ENCODE peak calls at places on chromosome 14, in four cellular contexts. W, T, O and R are unnamed samples.

GRCh38 chr14:104432611-104433231 is 146.8 kb upstream of the C14orf180 start:
- DNase-seq in W (no peak), T (no peak), O (no peak), R (no peak)

GRCh38 chr14:105379946-105380345 is 18.4 kb upstream of the TEX22 start:
- DNase-seq in W (peak; percentile 43), T (no peak), O (no peak), R (no peak)

GRCh38 chr14:96965885-96966595 is 168.9 kb downstream of the VRK1 start:
- DNase-seq in W (no peak), T (no peak), O (no peak), R (no peak)

GRCh38 chr14:75249251-75249957 is 29.2 kb upstream of the FOS start:
- DNase-seq in W (peak; percentile 68), T (no peak), O (peak; percentile 70), R (peak; percentile 96)

GRCh38 chr14:101360045-101360931 is 201.0 kb upstream of the DIO3 start:
- DNase-seq in W (peak; percentile 88), T (no peak), O (no peak), R (no peak)

GRCh38 chr14:96888593-96888992 is 91.4 kb downstream of the VRK1 start:
- DNase-seq in W (no peak), T (no peak), O (no peak), R (no peak)

GRCh38 chr14:67934087-67934486 is 114.5 kb downstream of the RAD51B start:
- DNase-seq in W (no peak), T (peak; percentile 85), O (no peak), R (peak; percentile 26)

GRCh38 chr14:105010106-105010505 is 10.8 kb downstream of the CDCA4 start:
- DNase-seq in W (no peak), T (no peak), O (no peak), R (no peak)

GRCh38 chr14:24439830-24440605 is 2.6 kb downstream of the SDR39U1 start:
- DNase-seq in W (peak; percentile 55), T (no peak), O (no peak), R (no peak)

GRCh38 chr14:37620856-37621255 is 25.4 kb downstream of the TTC6 start:
- DNase-seq in W (no peak), T (no peak), O (no peak), R (no peak)

GRCh38 chr14:37623552-37623951 is 28.1 kb downstream of the TTC6 start:
- DNase-seq in W (no peak), T (peak; percentile 81), O (no peak), R (no peak)

GRCh38 chr14:37623971-37624370 is 28.5 kb downstream of the TTC6 start:
- DNase-seq in W (no peak), T (no peak), O (no peak), R (no peak)

GRCh38 chr14:37625597-37626595 is 30.5 kb downstream of the TTC6 start:
- DNase-seq in W (no peak), T (peak; percentile 30), O (no peak), R (no peak)

GRCh38 chr14:37622231-37622923 is 26.9 kb downstream of the TTC6 start:
- DNase-seq in W (no peak), T (no peak), O (no peak), R (no peak)
- H3K4me3 ChIP-seq in W (peak overlapping the region; percentile 39), T (peak overlapping the region; percentile 27), O (no peak overlapping the region), R (no peak overlapping the region)

GRCh38 chr14:60773558-60773957 is 39.0 kb downstream of the MNAT1 start:
- DNase-seq in W (no peak), T (no peak), O (no peak), R (no peak)

GRCh38 chr14:60771117-60771516 is 36.6 kb downstream of the MNAT1 start:
- DNase-seq in W (no peak), T (no peak), O (no peak), R (no peak)

GRCh38 chr14:60777856-60778578 is 43.5 kb downstream of the MNAT1 start:
- DNase-seq in W (no peak), T (peak; percentile 94), O (no peak), R (no peak)

DNA sequence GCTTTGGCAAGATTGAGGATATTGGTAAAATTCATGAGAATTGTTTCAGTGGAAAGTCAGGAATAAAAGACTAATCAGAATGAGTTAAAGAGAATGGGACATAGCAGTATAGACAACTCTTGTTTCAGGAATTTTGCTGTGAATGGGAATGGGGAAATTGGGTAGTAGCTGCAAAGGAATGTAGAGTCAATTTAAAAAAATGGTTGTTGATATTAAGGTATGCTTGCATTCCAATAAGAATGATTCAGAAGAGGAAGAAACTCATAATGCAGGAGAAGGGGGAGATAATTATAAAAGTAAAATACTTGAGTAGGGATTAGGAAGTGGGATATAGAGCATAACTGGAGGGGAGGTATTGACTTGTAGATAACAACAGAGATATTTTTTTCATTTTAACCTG is 40.7 kb downstream of the MNAT1 start:
- DNase-seq in W (no peak), T (peak; percentile 84), O (no peak), R (no peak)
- TF ChIP-seq CTCF in W (no peak), T (no peak), O (no peak), R (no peak)

DNA sequence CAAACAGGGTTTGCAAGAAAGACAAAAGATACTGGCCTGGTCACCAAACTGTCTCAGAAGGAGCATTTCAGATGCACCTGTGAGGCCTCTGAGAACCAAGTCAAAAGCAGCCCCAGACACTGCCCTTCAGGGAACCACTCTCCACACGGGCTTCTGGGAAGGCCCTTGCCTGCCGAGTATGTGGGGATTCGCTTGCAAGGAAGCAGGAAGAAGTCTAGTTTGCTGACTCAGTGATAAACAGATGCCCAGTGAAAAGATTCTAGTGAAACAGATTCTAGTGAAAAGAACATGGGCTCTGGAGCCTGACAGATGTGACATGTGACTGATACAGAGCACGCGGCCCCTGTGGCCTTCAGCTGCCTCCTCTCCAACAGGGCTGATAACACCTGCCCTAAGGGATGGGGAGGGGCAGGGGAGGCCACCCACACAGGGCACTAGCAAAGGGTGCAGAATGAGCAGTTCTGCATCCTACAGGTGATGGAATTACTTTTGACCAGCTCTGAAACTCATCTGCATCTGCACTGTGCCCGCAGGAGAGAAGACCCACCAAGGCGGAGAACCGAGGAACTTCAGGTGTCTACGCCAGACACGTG is 19.1 kb downstream of the AMN start:
- DNase-seq in W (no peak), T (peak; percentile 11), O (no peak), R (no peak)
- H3K4me3 ChIP-seq in W (no peak overlapping the region), T (no peak overlapping the region), O (no peak overlapping the region), R (no peak overlapping the region)

GRCh38 chr14:49692895-49693737 is at the start of gene KLHDC1:
- DNase-seq in W (peak; percentile 94), T (peak; percentile 63), O (peak; percentile 77), R (peak; percentile 33)
- TF ChIP-seq CTCF in W (no peak), T (no peak), O (no peak), R (no peak)

DNA sequence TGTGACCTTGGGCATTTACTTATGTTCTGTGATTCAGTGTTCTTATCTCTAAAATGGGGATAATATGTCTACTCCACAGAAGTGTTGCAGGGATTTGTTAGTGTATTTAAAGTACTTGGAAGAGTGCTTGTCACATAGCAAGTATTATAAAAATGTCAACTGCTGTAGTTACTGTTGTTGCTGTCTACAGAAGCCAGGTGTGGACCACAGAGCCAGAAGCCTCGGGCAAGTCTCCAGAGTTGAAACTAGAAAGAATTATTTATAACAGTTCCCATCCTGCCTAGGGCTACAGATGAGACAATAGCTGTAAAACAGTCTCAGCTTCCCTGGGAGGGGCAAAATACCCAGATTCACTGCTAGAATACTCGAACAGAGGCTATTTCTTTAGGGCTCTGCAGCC is 55.4 kb upstream of the FUT8 start:
- DNase-seq in W (no peak), T (no peak), O (no peak), R (no peak)
- H3K4me3 ChIP-seq in W (no peak overlapping the region), T (no peak overlapping the region), O (no peak overlapping the region), R (no peak overlapping the region)

GRCh38 chr14:36525746-36526099 is 5.7 kb upstream of the NKX2-1 start:
- DNase-seq in W (no peak), T (no peak), O (no peak), R (no peak)

GRCh38 chr14:36522972-36523685 is 3.1 kb upstream of the NKX2-1 start:
- DNase-seq in W (no peak), T (no peak), O (no peak), R (no peak)

GRCh38 chr14:36524874-36525745 is 5.1 kb upstream of the NKX2-1 start:
- DNase-seq in W (peak; percentile 66), T (no peak), O (no peak), R (no peak)

GRCh38 chr14:36522347-36522971 is 2.4 kb upstream of the NKX2-1 start:
- DNase-seq in W (no peak), T (no peak), O (no peak), R (no peak)

GRCh38 chr14:36524220-36524837 is 4.3 kb upstream of the NKX2-1 start:
- DNase-seq in W (no peak), T (no peak), O (no peak), R (no peak)
- TF ChIP-seq CTCF in W (peak; percentile 8), T (no peak), O (no peak), R (no peak)

GRCh38 chr14:69880851-69881250 is 1.6 kb downstream of the SMOC1 start:
- DNase-seq in W (no peak), T (no peak), O (no peak), R (no peak)

GRCh38 chr14:69878251-69878650 is 965 bp upstream of the SMOC1 start:
- DNase-seq in W (no peak), T (no peak), O (no peak), R (no peak)

GRCh38 chr14:69882086-69882864 is 3.1 kb downstream of the SMOC1 start:
- DNase-seq in W (no peak), T (no peak), O (no peak), R (no peak)

GRCh38 chr14:69879175-69880047 is at the start of gene SMOC1:
- DNase-seq in W (peak; percentile 87), T (peak; percentile 79), O (no peak), R (no peak)

DNA sequence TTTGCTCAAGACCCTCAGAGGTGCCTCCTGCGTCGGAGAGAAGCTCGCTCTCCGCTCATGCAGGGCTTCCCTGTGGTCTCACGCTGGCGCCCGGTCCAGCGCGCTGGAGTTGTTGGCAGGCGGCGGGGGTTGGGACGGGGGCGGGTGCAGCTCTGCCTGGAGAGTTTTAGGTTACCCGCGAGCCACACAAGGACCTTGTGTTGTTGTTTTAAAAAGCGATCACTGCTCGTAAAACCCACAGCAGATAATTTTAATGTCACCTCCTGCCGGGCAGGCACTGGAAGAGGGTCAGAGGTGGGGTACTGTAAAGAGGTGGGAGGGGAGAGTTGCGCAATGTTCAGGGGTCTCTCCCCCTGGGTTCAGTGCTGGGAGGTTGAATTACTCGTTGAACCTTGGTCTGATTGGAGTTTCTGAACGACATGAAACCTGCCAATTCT is 853 bp downstream of the SMOC1 start:
- DNase-seq in W (no peak), T (peak; percentile 29), O (no peak), R (no peak)
- H3K4me3 ChIP-seq in W (peak overlapping the region; percentile 75), T (peak overlapping the region; percentile 78), O (no peak overlapping the region), R (no peak overlapping the region)